ENCODE peak calls at places on chromosomes 1 and 21, in four cellular contexts. B is activated naive CD4-positive, alpha-beta T cell treated with anti-CD3 and anti-CD28 coated beads, Interleukin-2, amount 10 ng/mL, durations not matched to agents 7 days and 5 days; E is activated CD4-positive, alpha-beta memory T cell treated with anti-CD3 and anti-CD28 coated beads for 36 hours; O is KBM-7. M is an unnamed sample.

GRCh38 chr1:155979525-155980343 is 1.4 kb upstream of the ARHGEF2 start:
- DNase-seq in O (peak), B (no peak), E (no peak), M (no peak)

GRCh38 chr1:1351511-1352427 is 2.6 kb upstream of the DVL1 start:
- DNase-seq in B (no peak), O (no peak), E (no peak), M (no peak)

GRCh38 chr1:234735976-234736375 is 126.0 kb upstream of the IRF2BP2 start:
- DNase-seq in O (no peak), B (no peak), E (no peak), M (no peak)

GRCh38 chr1:237868814-237869600 is 21.7 kb downstream of the ZP4 start:
- DNase-seq in E (no peak), O (no peak), B (no peak), M (no peak)

GRCh38 chr21:45432575-45433255 is 27.8 kb downstream of the COL18A1 start:
- DNase-seq in B (no peak), E (no peak), O (no peak), M (no peak)

GRCh38 chr1:9711466-9712020 is 60.0 kb downstream of the PIK3CD start:
- DNase-seq in B (no peak), O (no peak), E (no peak), M (no peak)

GRCh38 chr1:1671365-1672119 is 12.7 kb upstream of the CDK11B start:
- DNase-seq in E (no peak), O (no peak), B (no peak), M (no peak)

GRCh38 chr21:38277501-38278111 is 20.8 kb downstream of the KCNJ15 start:
- DNase-seq in E (peak), B (no peak), O (no peak), M (peak)

GRCh38 chr1:43313771-43314170 is 13.0 kb downstream of the TIE1 start:
- DNase-seq in O (no peak), B (no peak), E (no peak), M (no peak)

GRCh38 chr1:27307851-27308598 is 13.9 kb upstream of the TMEM222 start:
- DNase-seq in E (no peak), B (no peak), O (no peak), M (no peak)

GRCh38 chr1:42035205-42035829 is 116.6 kb upstream of the HIVEP3 start:
- DNase-seq in E (peak), O (peak), B (peak), M (no peak)

GRCh38 chr1:185453496-185454192 is 136.6 kb upstream of the IVNS1ABP start:
- DNase-seq in E (no peak), O (no peak), B (no peak), M (no peak)

GRCh38 chr1:119108993-119109392 is 31.5 kb downstream of the WARS2 start:
- DNase-seq in B (no peak), O (no peak), E (no peak), M (no peak)

GRCh38 chr1:108708726-108709660 is 3.7 kb upstream of the FNDC7 start:
- DNase-seq in B (peak), E (peak), O (peak), M (no peak)

GRCh38 chr1:161956097-161956496 is 67.6 kb downstream of the OLFML2B start:
- DNase-seq in E (peak), B (no peak), O (no peak), M (no peak)

GRCh38 chr1:160607051-160608032 is 28.0 kb upstream of the CD84 start:
- DNase-seq in B (peak), O (peak), E (peak), M (peak)

GRCh38 chr1:66371233-66372005 is 162.5 kb upstream of the SGIP1 start:
- DNase-seq in O (no peak), E (peak), B (no peak), M (no peak)

GRCh38 chr1:232643227-232643626 is 13.3 kb upstream of the SIPA1L2 start:
- DNase-seq in E (no peak), O (no peak), B (no peak), M (no peak)

GRCh38 chr21:43361493-43362296 is 65.2 kb downstream of the SIK1 start:
- DNase-seq in O (no peak), B (peak), E (peak), M (no peak)

GRCh38 chr1:19007491-19008441 is 51.3 kb upstream of the IFFO2 start:
- DNase-seq in B (no peak), O (no peak), E (no peak), M (no peak)

GRCh38 chr1:47569681-47570470 is 132.0 kb downstream of the FOXD2 start:
- DNase-seq in E (no peak), O (no peak), B (no peak), M (no peak)

GRCh38 chr1:16019580-16020277 is 1.9 kb upstream of the HSPB7 start:
- DNase-seq in O (no peak), E (no peak), B (no peak), M (no peak)

GRCh38 chr21:35178812-35179211 is 129.7 kb upstream of the RUNX1 start:
- DNase-seq in O (no peak), E (peak), B (no peak), M (no peak)

GRCh38 chr1:94863919-94864318 is 43.8 kb downstream of the SLC44A3 start:
- DNase-seq in B (no peak), O (no peak), E (no peak), M (no peak)

GRCh38 chr1:171134194-171134924 is 43.7 kb downstream of the FMO3 start:
- DNase-seq in B (no peak), O (no peak), E (no peak), M (no peak)

GRCh38 chr1:20185834-20186782 is at the start of the genes PLA2G2C and UBXN10:
- DNase-seq in O (no peak), B (peak), E (peak), M (no peak)

GRCh38 chr1:162033445-162033844 is 9.8 kb upstream of the OLFML2B start:
- DNase-seq in B (no peak), E (no peak), O (no peak), M (no peak)

GRCh38 chr1:44412591-44412990 is 7.5 kb downstream of the RNF220 start:
- DNase-seq in O (no peak), B (no peak), E (no peak), M (no peak)

GRCh38 chr1:94754570-94754969 is 65.6 kb upstream of the SLC44A3 start:
- DNase-seq in O (no peak), B (no peak), E (no peak), M (no peak)

GRCh38 chr1:3632716-3633343 is 8.0 kb downstream of the TPRG1L start:
- DNase-seq in O (no peak), E (no peak), B (no peak), M (no peak)

GRCh38 chr21:21203822-21204339 is 205.7 kb downstream of the NCAM2 start:
- DNase-seq in O (no peak), E (no peak), B (no peak), M (no peak)

GRCh38 chr1:159892944-159893343 is 7.0 kb downstream of the CFAP45 start:
- DNase-seq in O (no peak), E (peak), B (peak), M (no peak)

GRCh38 chr1:186617860-186618780 is 62.1 kb downstream of the PTGS2 start:
- DNase-seq in O (peak), B (peak), E (peak), M (peak)

GRCh38 chr1:27719286-27720251 is 6.2 kb upstream of the FAM76A start:
- DNase-seq in O (peak), B (no peak), E (no peak), M (no peak)